ENCODE peak calls at places on chromosomes 2 and 18, in nine cellular contexts. O is memory B cell; K is T-helper 2 cell; C is renal cortical epithelial cell; X is stimulated activated CD4-positive, alpha-beta T cell treated with anti-CD3 and anti-CD28 coated beads, TNF-alpha, amount 100 ng/mL, for 1 hour; N is sciatic nerve; H is HTR-8/SVneo; B is NCI-H524; V is central memory CD4-positive, alpha-beta T cell. Q is an unnamed sample.

GRCh38 chr2:74668087-74668486 is 14.0 kb downstream of the SEMA4F start:
- DNase-seq in C (no peak), K (no peak), B (no peak), H (no peak), O (no peak), X (no peak), V (no peak), N (no peak), Q (no peak)

GRCh38 chr2:65751422-65751821 is 319.0 kb upstream of the SPRED2 start:
- DNase-seq in C (no peak), V (no peak), K (no peak), X (no peak), B (no peak), O (no peak), N (no peak), H (no peak), Q (no peak)

GRCh38 chr2:182638652-182639051 is 77.4 kb upstream of the DNAJC10 start:
- DNase-seq in K (no peak), X (no peak), N (no peak), H (no peak), V (no peak), B (no peak), C (no peak), O (no peak), Q (no peak)

GRCh38 chr2:20559277-20559676 is 91.6 kb downstream of the HS1BP3 start:
- DNase-seq in K (no peak), X (no peak), H (no peak), O (no peak), V (no peak), B (no peak), N (no peak), C (no peak), Q (no peak)

GRCh38 chr18:80103231-80103630 is 5.8 kb upstream of the ADNP2 start:
- DNase-seq in C (no peak), X (no peak), V (no peak), B (no peak), H (no peak), K (no peak), O (no peak), N (no peak), Q (no peak)

GRCh38 chr18:58660915-58661314 is 10.3 kb upstream of the MALT1 start:
- DNase-seq in V (no peak), C (no peak), X (no peak), H (no peak), B (no peak), K (no peak), O (no peak), N (no peak), Q (no peak)

GRCh38 chr2:219495531-219496122 is 3.1 kb upstream of the GMPPA start:
- DNase-seq in N (peak), H (peak), V (peak), K (no peak), O (peak), X (no peak), B (peak), C (peak), Q (no peak)

GRCh38 chr2:182241936-182242335 is 184.9 kb downstream of the PDE1A start:
- DNase-seq in K (no peak), C (no peak), V (no peak), O (no peak), X (no peak), H (peak), B (no peak), N (no peak), Q (no peak)

GRCh38 chr2:176136375-176137248 is 7.1 kb downstream of the HOXD8 start:
- DNase-seq in V (no peak), B (peak), O (no peak), N (no peak), H (peak), X (no peak), K (no peak), C (peak), Q (no peak)